ENCODE peak calls at places on chromosomes 3 and 15, in ten cellular contexts. G is GM12864, Z is endothelial cell, X is neural progenitor cell, W is Caco-2, R is lower lobe of right lung, S is body of pancreas, M is bronchial epithelial cell, L is Peyer's patch, U is HCT116. K is an unnamed sample.

GRCh38 chr15:43360821-43361220 is 10.0 kb downstream of the ZSCAN29 start:
- DNase-seq in G (no peak), Z (no peak), X (no peak), W (no peak), R (no peak), S (no peak), M (no peak), L (no peak), U (no peak), K (no peak)

GRCh38 chr3:196186661-196187573 is 24.3 kb downstream of the ZDHHC19 start:
- DNase-seq in G (peak), Z (no peak), X (peak), W (no peak), R (no peak), S (no peak), M (no peak), L (peak), U (no peak), K (no peak)

GRCh38 chr3:112360574-112360973 is 27.6 kb downstream of the CD200 start:
- DNase-seq in G (no peak), Z (no peak), X (no peak), W (no peak), R (no peak), S (peak), M (no peak), L (no peak), U (no peak), K (no peak)

GRCh38 chr3:184240384-184241140 is 8.2 kb downstream of the ALG3 start:
- DNase-seq in G (no peak), Z (peak), X (peak), W (no peak), R (peak), S (no peak), M (no peak), L (no peak), U (no peak), K (no peak)

GRCh38 chr3:170741756-170742530 is 128.1 kb downstream of the RPL22L1 start:
- DNase-seq in G (no peak), Z (no peak), X (no peak), W (no peak), R (no peak), S (no peak), M (peak), L (no peak), U (no peak), K (no peak)

GRCh38 chr3:148408667-148409066 is 289.0 kb upstream of the AGTR1 start:
- DNase-seq in G (no peak), Z (no peak), X (no peak), W (no peak), R (no peak), S (no peak), M (no peak), L (no peak), U (no peak), K (no peak)

GRCh38 chr3:174540081-174540480 is 319.1 kb upstream of the NAALADL2 start:
- DNase-seq in G (no peak), Z (peak), X (peak), W (no peak), R (no peak), S (no peak), M (no peak), L (no peak), U (no peak), K (no peak)

GRCh38 chr15:51793521-51793920 is 35.9 kb upstream of the TMOD3 start:
- DNase-seq in G (no peak), Z (no peak), X (no peak), W (no peak), R (peak), S (peak), M (no peak), L (no peak), U (no peak), K (peak)

GRCh38 chr3:10189557-10190374 is 25.0 kb downstream of the IRAK2 start:
- DNase-seq in G (no peak), Z (no peak), X (no peak), W (no peak), R (peak), S (peak), M (peak), L (peak), U (no peak), K (no peak)

GRCh38 chr3:47134311-47134710 is 29.6 kb downstream of the SETD2 start:
- DNase-seq in G (no peak), Z (no peak), X (no peak), W (no peak), R (no peak), S (no peak), M (no peak), L (no peak), U (no peak), K (no peak)

GRCh38 chr3:13687409-13687989 is 138.6 kb downstream of the FBLN2 start:
- DNase-seq in G (no peak), Z (no peak), X (peak), W (no peak), R (no peak), S (no peak), M (no peak), L (no peak), U (no peak), K (no peak)

GRCh38 chr3:152061296-152061695 is 187.9 kb downstream of the SUCNR1 start:
- DNase-seq in G (no peak), Z (no peak), X (no peak), W (no peak), R (no peak), S (no peak), M (no peak), L (no peak), U (no peak), K (no peak)

GRCh38 chr15:101183226-101183925 is 68.5 kb downstream of the CHSY1 start:
- DNase-seq in G (no peak), Z (no peak), X (no peak), W (no peak), R (no peak), S (no peak), M (no peak), L (no peak), U (no peak), K (no peak)

GRCh38 chr3:184234671-184235380 is 5.4 kb downstream of the VWA5B2 start:
- DNase-seq in G (no peak), Z (no peak), X (no peak), W (no peak), R (no peak), S (no peak), M (no peak), L (no peak), U (no peak), K (no peak)

GRCh38 chr15:49137861-49138260 is 17.5 kb downstream of the COPS2 start:
- DNase-seq in G (no peak), Z (no peak), X (no peak), W (no peak), R (no peak), S (no peak), M (no peak), L (no peak), U (no peak), K (no peak)

GRCh38 chr3:38111201-38111600 is 25.7 kb downstream of the ACAA1 start:
- DNase-seq in G (no peak), Z (no peak), X (no peak), W (no peak), R (no peak), S (no peak), M (no peak), L (no peak), U (no peak), K (no peak)

GRCh38 chr3:38110314-38111050 is 26.4 kb downstream of the ACAA1 start:
- DNase-seq in G (no peak), Z (no peak), X (no peak), W (no peak), R (no peak), S (no peak), M (no peak), L (peak), U (no peak), K (no peak)

GRCh38 chr3:38112378-38112761 is 24.6 kb downstream of the ACAA1 start:
- DNase-seq in G (no peak), Z (no peak), X (no peak), W (peak), R (peak), S (no peak), M (no peak), L (peak), U (no peak), K (no peak)

GRCh38 chr3:38109580-38110313 is 27.2 kb downstream of the ACAA1 start:
- DNase-seq in G (no peak), Z (no peak), X (no peak), W (no peak), R (peak), S (no peak), M (no peak), L (no peak), U (no peak), K (no peak)

GRCh38 chr3:38111696-38112377 is 25.1 kb downstream of the ACAA1 start:
- DNase-seq in G (no peak), Z (no peak), X (no peak), W (peak), R (peak), S (peak), M (no peak), L (peak), U (no peak), K (no peak)
- TF ChIP-seq CTCF in G (no peak), Z (no peak), X (no peak), W (no peak), R (no peak), S (no peak), M (no peak), L (no peak), U (no peak), K (no peak)

GRCh38 chr15:98647774-98648653 is at the start of gene IGF1R:
- DNase-seq in G (no peak), Z (peak), X (peak), W (peak), R (peak), S (peak), M (peak), L (peak), U (peak), K (peak)
- TF ChIP-seq CTCF in G (no peak), Z (peak), X (peak), W (no peak), R (no peak), S (no peak), M (no peak), L (no peak), U (no peak), K (no peak)

GRCh38 chr3:77411334-77411733 is 371.4 kb downstream of the ROBO2 start:
- DNase-seq in G (no peak), Z (no peak), X (no peak), W (no peak), R (no peak), S (no peak), M (peak), L (no peak), U (no peak), K (no peak)

GRCh38 chr3:77411990-77412389 is 372.1 kb downstream of the ROBO2 start:
- DNase-seq in G (no peak), Z (no peak), X (no peak), W (no peak), R (no peak), S (no peak), M (no peak), L (no peak), U (no peak), K (peak)

GRCh38 chr3:77414881-77415280 is 375.0 kb downstream of the ROBO2 start:
- DNase-seq in G (no peak), Z (no peak), X (no peak), W (no peak), R (no peak), S (no peak), M (no peak), L (no peak), U (no peak), K (peak)

GRCh38 chr3:77407454-77407853 is 367.6 kb downstream of the ROBO2 start:
- DNase-seq in G (no peak), Z (no peak), X (peak), W (no peak), R (no peak), S (no peak), M (no peak), L (no peak), U (no peak), K (peak)

DNA sequence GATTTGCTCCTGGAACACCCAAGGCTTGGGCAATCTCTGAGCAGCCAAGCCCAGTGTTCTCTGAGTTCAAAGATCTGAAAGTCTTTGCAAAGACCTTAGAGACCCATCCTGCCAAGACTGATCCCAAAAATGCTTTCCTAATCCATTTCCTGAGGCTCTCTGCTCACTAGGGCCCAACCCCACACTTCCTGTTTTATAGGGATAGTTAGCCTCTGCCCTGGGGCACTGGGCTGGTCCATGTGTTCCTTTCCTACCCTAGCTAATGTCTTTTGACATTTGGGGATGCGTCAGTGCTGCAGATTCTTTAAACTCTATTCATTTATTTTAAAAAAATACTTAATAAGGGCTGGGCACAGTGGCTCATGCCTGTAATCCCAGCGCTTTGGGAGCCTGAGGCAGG is 372.7 kb downstream of the ROBO2 start:
- DNase-seq in G (no peak), Z (no peak), X (no peak), W (no peak), R (no peak), S (no peak), M (no peak), L (no peak), U (no peak), K (peak)
- TF ChIP-seq CTCF in G (no peak), Z (no peak), X (no peak), W (no peak), R (no peak), S (no peak), M (no peak), L (no peak), U (no peak), K (no peak)

GRCh38 chr15:28913171-28913765 is 27.5 kb downstream of the APBA2 start:
- DNase-seq in G (no peak), Z (no peak), X (peak), W (no peak), R (peak), S (no peak), M (no peak), L (no peak), U (no peak), K (no peak)
- TF ChIP-seq CTCF in G (no peak), Z (no peak), X (peak), W (no peak), R (no peak), S (no peak), M (no peak), L (no peak), U (no peak), K (no peak)

DNA sequence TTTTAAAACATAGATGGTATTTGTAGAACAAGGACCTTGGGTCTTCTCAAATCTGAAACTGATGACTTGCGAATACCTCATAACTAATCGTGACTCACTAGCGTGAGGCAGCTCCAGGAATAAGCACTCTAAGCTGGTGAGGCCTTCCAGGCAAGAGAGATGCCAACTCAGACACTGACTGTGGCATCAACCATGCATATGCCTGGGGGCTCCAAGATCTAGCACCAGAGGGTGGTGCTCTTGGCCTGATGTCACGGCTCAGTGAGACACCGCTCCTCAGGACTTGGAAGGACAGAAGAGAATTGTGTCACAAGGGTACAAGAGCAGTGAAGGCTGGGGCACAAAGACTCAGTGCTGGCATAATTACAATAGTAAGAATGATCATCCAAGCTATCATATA is 125.0 kb upstream of the TRIM42 start:
- DNase-seq in G (no peak), Z (no peak), X (no peak), W (no peak), R (no peak), S (no peak), M (peak), L (no peak), U (no peak), K (no peak)
- TF ChIP-seq CTCF in G (no peak), Z (no peak), X (no peak), W (no peak), R (no peak), S (no peak), M (no peak), L (no peak), U (no peak), K (no peak)

GRCh38 chr3:25783661-25784512 is 644 bp upstream of the NGLY1 start:
- DNase-seq in G (no peak), Z (no peak), X (peak), W (peak), R (peak), S (peak), M (peak), L (no peak), U (no peak), K (no peak)

GRCh38 chr3:25781758-25782594 is 1.3 kb downstream of the NGLY1 start:
- DNase-seq in G (peak), Z (no peak), X (peak), W (no peak), R (no peak), S (no peak), M (no peak), L (no peak), U (no peak), K (no peak)

GRCh38 chr3:25782636-25782937 is 656 bp downstream of the NGLY1 start:
- DNase-seq in G (no peak), Z (no peak), X (no peak), W (no peak), R (no peak), S (no peak), M (no peak), L (no peak), U (no peak), K (no peak)

GRCh38 chr3:25781145-25781757 is 2.0 kb downstream of the NGLY1 start:
- DNase-seq in G (no peak), Z (no peak), X (no peak), W (no peak), R (no peak), S (no peak), M (no peak), L (no peak), U (no peak), K (no peak)

GRCh38 chr3:25782938-25783660 is at the start of gene NGLY1:
- DNase-seq in G (peak), Z (peak), X (peak), W (peak), R (peak), S (peak), M (peak), L (peak), U (peak), K (no peak)
- TF ChIP-seq CTCF in G (no peak), Z (peak), X (peak), W (no peak), R (no peak), S (peak), M (no peak), L (peak), U (no peak), K (no peak)

K was measured in AG09319.